ENCODE peak calls at places on chromosomes 12 and 14, in five cellular contexts. One of them, this sample, is unnamed.

GRCh38 chr12:95548539-95549391 is 2.5 kb downstream of the USP44 start:
- DNase-seq in IMR-90: peak; percentile 64
- DNase-seq in trophoblast cell: peak; percentile 21
- DNase-seq in neuronal stem cell: peak; percentile 76
- DNase-seq in H9: peak; percentile 85
- DNase-seq in this sample: no peak

GRCh38 chr14:31880935-31881334 is 196.2 kb upstream of the ARHGAP5 start:
- DNase-seq in neuronal stem cell: no peak
- DNase-seq in H9: no peak
- DNase-seq in IMR-90: peak; percentile 90
- DNase-seq in trophoblast cell: peak; percentile 62
- DNase-seq in this sample: no peak

GRCh38 chr14:44565968-44566367 is 58.9 kb upstream of the FSCB start:
- DNase-seq in H9: no peak
- DNase-seq in trophoblast cell: no peak
- DNase-seq in IMR-90: no peak
- DNase-seq in neuronal stem cell: no peak
- DNase-seq in this sample: no peak

GRCh38 chr12:123069436-123070266 is 81.2 kb downstream of the PITPNM2 start:
- DNase-seq in IMR-90: no peak
- DNase-seq in neuronal stem cell: no peak
- DNase-seq in H9: no peak
- DNase-seq in trophoblast cell: no peak
- DNase-seq in this sample: no peak

GRCh38 chr12:67239061-67239460 is 30.1 kb upstream of the CAND1 start:
- DNase-seq in IMR-90: peak; percentile 40
- DNase-seq in neuronal stem cell: no peak
- DNase-seq in trophoblast cell: no peak
- DNase-seq in H9: no peak
- DNase-seq in this sample: no peak

GRCh38 chr12:132414634-132415340 is 75.2 kb upstream of the FBRSL1 start:
- DNase-seq in neuronal stem cell: peak; percentile 75
- DNase-seq in trophoblast cell: peak; percentile 89
- DNase-seq in H9: peak; percentile 89
- DNase-seq in IMR-90: peak; percentile 59
- DNase-seq in this sample: peak; percentile 93

GRCh38 chr12:39103552-39104165 is 198.3 kb upstream of the CPNE8 start:
- DNase-seq in neuronal stem cell: peak; percentile 65
- DNase-seq in IMR-90: no peak
- DNase-seq in H9: no peak
- DNase-seq in trophoblast cell: peak; percentile 88
- DNase-seq in this sample: no peak

GRCh38 chr12:128551266-128552025 is 272.3 kb downstream of the SLC15A4 start:
- DNase-seq in trophoblast cell: no peak
- DNase-seq in IMR-90: no peak
- DNase-seq in neuronal stem cell: no peak
- DNase-seq in H9: no peak
- DNase-seq in this sample: no peak

GRCh38 chr14:90061849-90062794 is at the start of gene KCNK13:
- DNase-seq in IMR-90: no peak
- DNase-seq in H9: peak; percentile 46
- DNase-seq in neuronal stem cell: peak; percentile 39
- DNase-seq in trophoblast cell: peak; percentile 40
- DNase-seq in this sample: no peak

GRCh38 chr14:104362761-104363605 is 216.6 kb upstream of the C14orf180 start:
- DNase-seq in neuronal stem cell: no peak
- DNase-seq in trophoblast cell: no peak
- DNase-seq in IMR-90: no peak
- DNase-seq in H9: no peak
- DNase-seq in this sample: no peak

GRCh38 chr12:121388421-121388981 is 11.4 kb upstream of the RNF34 start:
- DNase-seq in IMR-90: peak; percentile 94
- DNase-seq in neuronal stem cell: no peak
- DNase-seq in trophoblast cell: peak; percentile 64
- DNase-seq in H9: no peak
- DNase-seq in this sample: no peak

DNA sequence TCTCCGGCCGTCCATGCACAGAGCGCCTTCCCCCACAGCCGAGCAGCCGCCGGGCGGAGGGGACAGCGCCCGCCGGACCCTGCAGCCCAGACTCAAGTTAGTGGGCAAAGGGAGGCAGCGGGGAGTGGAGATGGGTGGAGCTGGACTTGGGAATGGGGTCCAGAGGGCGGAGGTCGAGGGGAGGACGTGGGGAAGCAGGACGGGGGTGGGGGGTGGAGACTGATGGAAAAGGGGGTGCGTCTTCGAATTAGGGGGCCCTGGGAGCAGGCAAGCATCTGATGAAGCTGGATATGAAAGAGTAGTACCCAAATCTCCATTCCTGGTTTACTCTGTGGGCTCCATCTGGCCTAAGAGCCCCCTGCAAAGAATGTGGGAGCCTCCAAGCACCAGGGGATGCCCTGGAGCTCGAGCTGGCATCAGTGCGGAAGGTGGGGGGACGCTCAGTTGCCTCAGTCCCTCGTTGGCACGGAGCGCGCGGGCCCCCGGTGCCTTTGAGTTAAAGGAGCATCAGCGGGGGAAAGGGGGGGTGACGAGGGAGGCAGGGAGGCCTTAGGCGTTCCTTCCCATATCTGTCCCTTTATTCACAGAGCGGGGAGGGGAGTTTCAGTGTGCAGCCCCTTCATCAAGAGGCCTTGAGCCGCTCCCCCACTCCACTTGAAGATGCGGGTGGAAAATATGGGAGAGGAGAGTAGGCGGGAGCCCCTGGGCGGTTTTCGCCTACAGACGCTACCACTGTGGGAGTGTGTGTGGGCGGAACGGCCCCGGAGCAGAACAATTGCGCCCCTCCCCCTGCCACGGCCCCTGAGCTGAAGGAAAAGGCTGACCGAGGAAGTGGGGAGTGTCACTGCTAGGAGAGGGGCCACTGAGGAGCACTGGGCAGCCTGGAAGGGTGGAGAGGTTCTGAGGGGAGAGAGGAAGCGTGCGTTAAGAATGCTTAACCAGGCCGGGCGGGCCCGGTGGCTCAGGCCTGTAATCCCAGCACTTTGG is 638 bp downstream of the NAB2 start:
- DNase-seq in H9: no peak
- DNase-seq in IMR-90: peak; percentile 51
- DNase-seq in trophoblast cell: peak; percentile 69
- DNase-seq in neuronal stem cell: no peak
- DNase-seq in this sample: no peak
- H3K14ac ChIP-seq in H9: no peak overlapping the region
- H3K14ac ChIP-seq in IMR-90: peak overlapping the region; percentile 99
- H3K14ac ChIP-seq in trophoblast cell: peak overlapping the region; percentile 95
- H3K14ac ChIP-seq in neuronal stem cell: peak overlapping the region; percentile 86
- H3K14ac ChIP-seq in this sample: no peak overlapping the region

GRCh38 chr12:57128519-57129247 is 400 bp downstream of the LRP1 start:
- DNase-seq in IMR-90: no peak
- DNase-seq in neuronal stem cell: no peak
- DNase-seq in H9: peak; percentile 69
- DNase-seq in trophoblast cell: peak; percentile 46
- DNase-seq in this sample: peak; percentile 79

GRCh38 chr12:57127710-57128518 is at the start of gene LRP1:
- DNase-seq in H9: peak; percentile 88
- DNase-seq in trophoblast cell: peak; percentile 90
- DNase-seq in IMR-90: peak; percentile 82
- DNase-seq in neuronal stem cell: peak; percentile 81
- DNase-seq in this sample: no peak

GRCh38 chr12:57130941-57131340 is 2.7 kb downstream of the LRP1 start:
- DNase-seq in trophoblast cell: no peak
- DNase-seq in H9: no peak
- DNase-seq in neuronal stem cell: no peak
- DNase-seq in IMR-90: no peak
- DNase-seq in this sample: no peak

GRCh38 chr12:57127101-57127709 is 1.1 kb upstream of the LRP1 start:
- DNase-seq in IMR-90: no peak
- DNase-seq in neuronal stem cell: peak; percentile 71
- DNase-seq in trophoblast cell: peak; percentile 94
- DNase-seq in H9: peak; percentile 89
- DNase-seq in this sample: no peak

GRCh38 chr12:57129311-57130288 is 1.3 kb downstream of the LRP1 start:
- DNase-seq in trophoblast cell: peak; percentile 46
- DNase-seq in H9: peak; percentile 60
- DNase-seq in IMR-90: no peak
- DNase-seq in neuronal stem cell: no peak
- DNase-seq in this sample: no peak
- H3K14ac ChIP-seq in trophoblast cell: peak overlapping the region; percentile 55
- H3K14ac ChIP-seq in H9: no peak overlapping the region
- H3K14ac ChIP-seq in IMR-90: peak overlapping the region; percentile 98
- H3K14ac ChIP-seq in neuronal stem cell: no peak overlapping the region
- H3K14ac ChIP-seq in this sample: no peak overlapping the region

GRCh38 chr12:57088442-57089258 is at the start of gene NAB2:
- DNase-seq in IMR-90: peak; percentile 97
- DNase-seq in trophoblast cell: peak; percentile 90
- DNase-seq in H9: peak; percentile 97
- DNase-seq in neuronal stem cell: peak; percentile 91
- DNase-seq in this sample: peak; percentile 87
- H3K14ac ChIP-seq in IMR-90: peak within 1 kb of the TSS; percentile 100
- H3K14ac ChIP-seq in trophoblast cell: peak within 1 kb of the TSS; percentile 95
- H3K14ac ChIP-seq in H9: peak within 1 kb of the TSS; percentile 7
- H3K14ac ChIP-seq in neuronal stem cell: peak within 1 kb of the TSS; percentile 86
- H3K14ac ChIP-seq in this sample: no peak within 1 kb of the TSS

GRCh38 chr12:120264511-120265202 is 873 bp downstream of the PXN start:
- DNase-seq in neuronal stem cell: no peak
- DNase-seq in IMR-90: no peak
- DNase-seq in H9: no peak
- DNase-seq in trophoblast cell: no peak
- DNase-seq in this sample: no peak
- H3K14ac ChIP-seq in neuronal stem cell: peak overlapping the region; percentile 39
- H3K14ac ChIP-seq in IMR-90: peak overlapping the region; percentile 97
- H3K14ac ChIP-seq in H9: peak overlapping the region; percentile 67
- H3K14ac ChIP-seq in trophoblast cell: peak overlapping the region; percentile 98
- H3K14ac ChIP-seq in this sample: no peak overlapping the region

GRCh38 chr12:45989857-45990467 is 412 bp downstream of the SCAF11 start:
- DNase-seq in neuronal stem cell: peak; percentile 56
- DNase-seq in trophoblast cell: peak; percentile 71
- DNase-seq in H9: peak; percentile 56
- DNase-seq in IMR-90: peak; percentile 47
- DNase-seq in this sample: peak; percentile 62

GRCh38 chr12:45990468-45991288 is at the start of gene SCAF11:
- DNase-seq in neuronal stem cell: peak; percentile 100
- DNase-seq in trophoblast cell: peak; percentile 100
- DNase-seq in H9: peak; percentile 100
- DNase-seq in IMR-90: peak; percentile 100
- DNase-seq in this sample: peak; percentile 100

GRCh38 chr12:45989277-45989856 is 1.0 kb downstream of the SCAF11 start:
- DNase-seq in neuronal stem cell: peak; percentile 1
- DNase-seq in trophoblast cell: peak; percentile 77
- DNase-seq in H9: no peak
- DNase-seq in IMR-90: peak; percentile 26
- DNase-seq in this sample: no peak

GRCh38 chr12:45994736-45995135 is 4.4 kb upstream of the SCAF11 start:
- DNase-seq in neuronal stem cell: no peak
- DNase-seq in trophoblast cell: no peak
- DNase-seq in IMR-90: no peak
- DNase-seq in H9: no peak
- DNase-seq in this sample: no peak

GRCh38 chr12:45991289-45992249 is 1.2 kb upstream of the SCAF11 start:
- DNase-seq in trophoblast cell: peak; percentile 87
- DNase-seq in IMR-90: peak; percentile 43
- DNase-seq in neuronal stem cell: peak; percentile 26
- DNase-seq in H9: peak; percentile 76
- DNase-seq in this sample: no peak
- H3K14ac ChIP-seq in trophoblast cell: peak overlapping the region; percentile 88
- H3K14ac ChIP-seq in IMR-90: peak overlapping the region; percentile 96
- H3K14ac ChIP-seq in neuronal stem cell: peak overlapping the region; percentile 47
- H3K14ac ChIP-seq in H9: peak overlapping the region; percentile 83
- H3K14ac ChIP-seq in this sample: no peak overlapping the region